ENCODE peak calls at places on chromosomes 3 and 15, in six cellular contexts. B is lower lobe of right lung, Z is fibroblast of lung, V is Panc1, R is aorta, Q is A549. S is an unnamed sample.

GRCh38 chr15:74434260-74434915 is 630 bp upstream of the SEMA7A start:
- DNase-seq in V (no peak), Q (no peak), Z (no peak), R (no peak), B (peak; percentile 46), S (no peak)

GRCh38 chr3:11509175-11510000 is 134.3 kb downstream of the VGLL4 start:
- DNase-seq in B (peak; percentile 67), R (peak; percentile 87), Z (peak; percentile 99), Q (peak; percentile 33), V (no peak), S (no peak)

GRCh38 chr15:64247906-64248541 is 85.2 kb upstream of the PPIB start:
- DNase-seq in Q (peak; percentile 95), V (peak; percentile 92), B (no peak), R (no peak), Z (peak; percentile 89), S (peak; percentile 34)

GRCh38 chr15:89630974-89631901 is 24.0 kb downstream of the KIF7 start:
- DNase-seq in B (no peak), Q (no peak), Z (no peak), V (no peak), R (peak; percentile 21), S (no peak)

GRCh38 chr15:23629234-23629805 is 18.3 kb downstream of the MAGEL2 start:
- DNase-seq in B (no peak), Q (no peak), V (no peak), Z (no peak), R (no peak), S (no peak)

GRCh38 chr3:187955076-187955952 is 198.6 kb upstream of the LPP start:
- DNase-seq in R (peak; percentile 51), B (no peak), Z (peak; percentile 99), Q (peak; percentile 87), V (no peak), S (no peak)

GRCh38 chr3:40583691-40584090 is 58.9 kb downstream of the ZNF621 start:
- DNase-seq in B (no peak), Q (no peak), R (no peak), V (no peak), Z (no peak), S (peak; percentile 17)

GRCh38 chr3:197317250-197317963 is 19.0 kb upstream of the DLG1 start:
- DNase-seq in B (no peak), Z (peak; percentile 90), Q (no peak), R (no peak), V (no peak), S (no peak)

GRCh38 chr3:62318752-62319569 is 54.4 kb downstream of the FEZF2 start:
- DNase-seq in R (peak; percentile 90), Z (peak; percentile 86), B (peak; percentile 91), Q (peak; percentile 85), V (peak; percentile 46), S (peak; percentile 67)

GRCh38 chr3:197756704-197757103 is 7.0 kb downstream of the FYTTD1 start:
- DNase-seq in V (no peak), Q (no peak), Z (no peak), B (no peak), R (no peak), S (no peak)

GRCh38 chr3:52196977-52197376 is 983 bp upstream of the ALAS1 start:
- DNase-seq in V (no peak), B (peak; percentile 79), Z (no peak), R (no peak), Q (peak; percentile 35), S (no peak)

GRCh38 chr3:177371903-177372302 is 174.6 kb upstream of the TBL1XR1 start:
- DNase-seq in Z (no peak), V (no peak), B (no peak), R (no peak), Q (no peak), S (no peak)

GRCh38 chr3:12507871-12508281 is 23.6 kb downstream of the TSEN2 start:
- DNase-seq in R (no peak), Q (no peak), V (no peak), Z (peak; percentile 90), B (no peak), S (no peak)

GRCh38 chr3:37223084-37223975 is 48.9 kb upstream of the LRRFIP2 start:
- DNase-seq in Q (peak; percentile 71), Z (no peak), R (no peak), V (no peak), B (no peak), S (no peak)

GRCh38 chr3:87426916-87427315 is 150.5 kb upstream of the POU1F1 start:
- DNase-seq in V (no peak), Q (peak; percentile 7), B (no peak), R (no peak), Z (no peak), S (no peak)

DNA sequence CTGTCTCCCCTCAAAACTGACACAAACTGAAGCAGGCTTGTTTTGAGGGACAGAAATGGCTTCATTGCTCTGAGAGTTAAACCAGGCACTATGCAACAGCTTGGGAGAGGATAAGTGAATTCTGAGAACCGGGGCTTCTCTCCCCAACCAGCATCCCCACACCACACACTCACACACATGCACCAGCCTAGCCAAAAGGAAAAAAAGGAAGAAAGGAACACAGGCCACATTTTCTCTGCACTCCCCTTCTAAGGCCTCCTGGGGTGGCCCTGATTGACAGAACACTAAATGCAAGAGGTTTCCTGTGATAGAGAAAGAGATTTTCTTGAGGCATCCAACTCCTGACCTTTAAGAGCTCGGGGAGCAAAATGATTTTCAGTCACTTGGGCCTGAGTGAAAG is 177.5 kb downstream of the TLE3 start:
- DNase-seq in Q (no peak), R (no peak), Z (no peak), V (no peak), B (no peak), S (no peak)
- H3K4me3 ChIP-seq in Q (no peak overlapping the region), R (no peak overlapping the region), Z (no peak overlapping the region), V (no peak overlapping the region), B (no peak overlapping the region), S (no peak overlapping the region)

GRCh38 chr15:99677540-99678134 is 55.6 kb downstream of the LYSMD4 start:
- DNase-seq in Q (no peak), V (no peak), R (no peak), B (no peak), Z (no peak), S (no peak)
- H3K27ac ChIP-seq in Q (no peak overlapping the region), V (no peak overlapping the region), R (no peak overlapping the region), B (no peak overlapping the region), Z (no peak overlapping the region), S (no peak overlapping the region)

GRCh38 chr3:137760341-137761098 is 3.6 kb upstream of the SOX14 start:
- DNase-seq in Q (no peak), B (no peak), Z (no peak), V (no peak), R (peak; percentile 28), S (no peak)
- H3K4me3 ChIP-seq in Q (no peak overlapping the region), B (no peak overlapping the region), Z (no peak overlapping the region), V (no peak overlapping the region), R (no peak overlapping the region), S (no peak overlapping the region)

GRCh38 chr15:66674756-66675155 is 27.3 kb upstream of the SMAD6 start:
- DNase-seq in R (no peak), V (no peak), Z (no peak), B (no peak), Q (no peak), S (no peak)
- H3K27ac ChIP-seq in R (no peak overlapping the region), V (no peak overlapping the region), Z (no peak overlapping the region), B (no peak overlapping the region), Q (no peak overlapping the region), S (no peak overlapping the region)

DNA sequence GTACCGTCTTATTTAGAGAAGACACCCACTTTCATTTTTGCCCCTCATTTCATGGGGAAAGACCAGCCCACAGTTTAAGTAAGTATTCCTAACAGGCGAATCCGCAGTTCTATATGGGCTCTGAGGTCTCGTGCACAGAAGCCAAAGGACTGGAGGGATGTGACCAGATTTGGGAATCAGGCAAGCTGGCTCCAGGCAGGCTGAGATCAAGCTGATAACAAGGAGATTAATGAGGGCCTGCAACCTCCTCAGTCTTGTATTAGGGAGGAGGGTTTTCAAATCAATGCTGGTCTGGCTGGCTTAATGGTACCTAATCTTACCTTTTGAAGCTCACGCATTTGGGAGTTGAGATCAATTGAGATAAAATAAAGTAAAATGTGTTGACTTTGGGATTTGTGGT is 15.3 kb downstream of the ST8SIA2 start:
- DNase-seq in V (no peak), Q (no peak), B (no peak), Z (no peak), R (no peak), S (no peak)
- H3K4me3 ChIP-seq in V (no peak overlapping the region), Q (no peak overlapping the region), B (no peak overlapping the region), Z (no peak overlapping the region), R (no peak overlapping the region), S (no peak overlapping the region)

GRCh38 chr15:45678459-45679178 is 43.8 kb downstream of the SQOR start:
- DNase-seq in V (no peak), R (no peak), Z (no peak), B (no peak), Q (no peak), S (no peak)
- H3K27ac ChIP-seq in V (no peak overlapping the region), R (no peak overlapping the region), Z (no peak overlapping the region), B (no peak overlapping the region), Q (no peak overlapping the region), S (no peak overlapping the region)

GRCh38 chr3:195904364-195904763 is 4.0 kb downstream of the TNK2 start:
- DNase-seq in V (no peak), Z (no peak), R (no peak), B (no peak), Q (no peak), S (no peak)
- H3K4me3 ChIP-seq in V (no peak overlapping the region), Z (no peak overlapping the region), R (no peak overlapping the region), B (no peak overlapping the region), Q (no peak overlapping the region), S (no peak overlapping the region)

S was measured in CD4-positive, alpha-beta memory T cell.